ENCODE peak calls at places on chromosomes 7 and 10, in four cellular contexts. One of them, this sample, is unnamed.

GRCh38 chr7:55484241-55484640 is 88.1 kb downstream of the VOPP1 start:
- DNase-seq in HCT116: no peak
- DNase-seq in H1: no peak
- DNase-seq in K562: no peak
- DNase-seq in this sample: no peak

GRCh38 chr10:13820591-13821377 is 234.0 kb downstream of the PRPF18 start:
- DNase-seq in K562: no peak
- DNase-seq in H1: no peak
- DNase-seq in HCT116: no peak
- DNase-seq in this sample: no peak

GRCh38 chr7:48244902-48245301 is 73.6 kb downstream of the ABCA13 start:
- DNase-seq in HCT116: no peak
- DNase-seq in K562: no peak
- DNase-seq in H1: no peak
- DNase-seq in this sample: no peak

GRCh38 chr10:121910673-121911420 is 17.0 kb downstream of the ATE1 start:
- DNase-seq in H1: no peak
- DNase-seq in HCT116: no peak
- DNase-seq in K562: peak
- DNase-seq in this sample: no peak

GRCh38 chr10:105597297-105597696 is 956.2 kb downstream of the SORCS3 start:
- DNase-seq in HCT116: no peak
- DNase-seq in K562: no peak
- DNase-seq in H1: no peak
- DNase-seq in this sample: no peak

GRCh38 chr10:117131390-117132327 is 6.4 kb downstream of the VAX1 start:
- DNase-seq in H1: no peak
- DNase-seq in HCT116: no peak
- DNase-seq in K562: peak
- DNase-seq in this sample: no peak

GRCh38 chr10:87817291-87817872 is 644 bp downstream of the ATAD1 start:
- DNase-seq in K562: no peak
- DNase-seq in HCT116: no peak
- DNase-seq in H1: no peak
- DNase-seq in this sample: no peak

GRCh38 chr10:88702848-88703597 is 3.0 kb upstream of the LIPK start:
- DNase-seq in K562: peak
- DNase-seq in H1: peak
- DNase-seq in HCT116: peak
- DNase-seq in this sample: no peak

GRCh38 chr7:35280854-35281253 is 27.0 kb upstream of the TBX20 start:
- DNase-seq in HCT116: no peak
- DNase-seq in H1: no peak
- DNase-seq in K562: no peak
- DNase-seq in this sample: no peak

GRCh38 chr10:132845780-132846595 is 60.0 kb upstream of the NKX6-2 start:
- DNase-seq in H1: no peak
- DNase-seq in K562: no peak
- DNase-seq in HCT116: no peak
- DNase-seq in this sample: no peak

GRCh38 chr10:73892314-73893080 is 18.1 kb upstream of the CAMK2G start:
- DNase-seq in HCT116: no peak
- DNase-seq in K562: no peak
- DNase-seq in H1: no peak
- DNase-seq in this sample: no peak

GRCh38 chr7:98628418-98628817 is 11.3 kb downstream of the NPTX2 start:
- DNase-seq in K562: no peak
- DNase-seq in H1: no peak
- DNase-seq in HCT116: no peak
- DNase-seq in this sample: no peak

GRCh38 chr7:79118143-79118542 is 335.3 kb downstream of the MAGI2 start:
- DNase-seq in HCT116: no peak
- DNase-seq in K562: no peak
- DNase-seq in H1: no peak
- DNase-seq in this sample: no peak

GRCh38 chr7:101465576-101466196 is 103.0 kb downstream of the COL26A1 start:
- DNase-seq in H1: no peak
- DNase-seq in HCT116: no peak
- DNase-seq in K562: no peak
- DNase-seq in this sample: no peak

GRCh38 chr10:125218967-125219366 is 58.6 kb upstream of the CTBP2 start:
- DNase-seq in H1: no peak
- DNase-seq in K562: no peak
- DNase-seq in HCT116: no peak
- DNase-seq in this sample: no peak

GRCh38 chr7:159226303-159226702 is 81.6 kb upstream of the VIPR2 start:
- DNase-seq in H1: no peak
- DNase-seq in HCT116: no peak
- DNase-seq in K562: no peak
- DNase-seq in this sample: no peak

GRCh38 chr7:1301054-1301811 is 68.6 kb downstream of the UNCX start:
- DNase-seq in HCT116: no peak
- DNase-seq in H1: no peak
- DNase-seq in K562: no peak
- DNase-seq in this sample: no peak

GRCh38 chr7:7159063-7159645 is 23.2 kb upstream of the C1GALT1 start:
- DNase-seq in HCT116: no peak
- DNase-seq in H1: no peak
- DNase-seq in K562: no peak
- DNase-seq in this sample: no peak

DNA sequence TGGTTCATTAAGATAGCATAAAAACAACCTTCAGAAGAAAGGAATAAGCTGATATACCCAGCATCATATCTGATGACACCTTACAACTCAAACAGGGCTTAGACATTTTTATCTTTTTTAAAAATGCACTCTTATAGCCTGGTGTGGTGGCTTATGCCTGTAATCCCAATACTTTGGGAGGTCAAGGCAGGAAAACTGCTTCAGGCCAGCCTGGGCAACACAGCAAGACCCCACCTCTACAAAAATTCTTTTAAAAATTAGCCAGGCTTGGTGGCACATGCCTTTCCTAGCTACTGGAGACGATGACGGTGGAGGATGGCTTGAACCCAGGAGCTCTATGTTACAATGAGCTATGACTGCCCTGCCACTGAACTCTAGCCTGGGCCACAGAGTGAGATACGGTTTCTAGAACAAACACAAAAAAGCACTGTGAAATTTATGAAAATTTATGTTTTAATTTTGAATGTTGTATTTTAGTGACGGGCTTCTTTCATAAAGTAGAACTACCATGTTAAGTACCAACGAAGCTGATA is 12.3 kb upstream of the KMT2E start:
- DNase-seq in H1: no peak
- DNase-seq in HCT116: no peak
- DNase-seq in K562: no peak
- DNase-seq in this sample: no peak
- TF ChIP-seq JUND in H1: no peak
- TF ChIP-seq JUND in HCT116: no peak
- TF ChIP-seq JUND in K562: no peak
- TF ChIP-seq JUND in this sample: no peak

GRCh38 chr10:70130878-70131559 is 1.6 kb downstream of the AIFM2 start:
- DNase-seq in H1: no peak
- DNase-seq in HCT116: no peak
- DNase-seq in K562: no peak
- DNase-seq in this sample: no peak
- TF ChIP-seq JUND in H1: no peak
- TF ChIP-seq JUND in HCT116: no peak
- TF ChIP-seq JUND in K562: no peak
- TF ChIP-seq JUND in this sample: no peak

GRCh38 chr7:70693300-70693689 is 438.6 kb upstream of the GALNT17 start:
- DNase-seq in H1: no peak
- DNase-seq in HCT116: no peak
- DNase-seq in K562: no peak
- DNase-seq in this sample: no peak

GRCh38 chr7:70693690-70694356 is 438.1 kb upstream of the GALNT17 start:
- DNase-seq in K562: no peak
- DNase-seq in H1: no peak
- DNase-seq in HCT116: no peak
- DNase-seq in this sample: peak

GRCh38 chr7:70694909-70695803 is 436.8 kb upstream of the GALNT17 start:
- DNase-seq in K562: no peak
- DNase-seq in HCT116: no peak
- DNase-seq in H1: no peak
- DNase-seq in this sample: peak

GRCh38 chr7:70695804-70696104 is 436.2 kb upstream of the GALNT17 start:
- DNase-seq in H1: no peak
- DNase-seq in HCT116: no peak
- DNase-seq in K562: no peak
- DNase-seq in this sample: peak

GRCh38 chr7:70694357-70694908 is 437.5 kb upstream of the GALNT17 start:
- DNase-seq in K562: no peak
- DNase-seq in H1: no peak
- DNase-seq in HCT116: no peak
- DNase-seq in this sample: peak
- TF ChIP-seq JUND in K562: no peak
- TF ChIP-seq JUND in H1: no peak
- TF ChIP-seq JUND in HCT116: no peak
- TF ChIP-seq JUND in this sample: no peak

GRCh38 chr10:97056003-97056630 is 129.6 kb downstream of the SLIT1 start:
- DNase-seq in H1: no peak
- DNase-seq in K562: no peak
- DNase-seq in HCT116: no peak
- DNase-seq in this sample: no peak

GRCh38 chr10:97050205-97050745 is 135.5 kb downstream of the SLIT1 start:
- DNase-seq in H1: no peak
- DNase-seq in K562: no peak
- DNase-seq in HCT116: no peak
- DNase-seq in this sample: no peak

GRCh38 chr10:97049670-97050069 is 136.1 kb downstream of the SLIT1 start:
- DNase-seq in H1: no peak
- DNase-seq in HCT116: no peak
- DNase-seq in K562: no peak
- DNase-seq in this sample: no peak

GRCh38 chr10:97050959-97051496 is 134.7 kb downstream of the SLIT1 start:
- DNase-seq in HCT116: no peak
- DNase-seq in K562: no peak
- DNase-seq in H1: no peak
- DNase-seq in this sample: no peak

GRCh38 chr10:97053285-97053684 is 132.5 kb downstream of the SLIT1 start:
- DNase-seq in HCT116: no peak
- DNase-seq in H1: no peak
- DNase-seq in K562: no peak
- DNase-seq in this sample: no peak
- TF ChIP-seq JUND in HCT116: no peak
- TF ChIP-seq JUND in H1: no peak
- TF ChIP-seq JUND in K562: no peak
- TF ChIP-seq JUND in this sample: no peak

DNA sequence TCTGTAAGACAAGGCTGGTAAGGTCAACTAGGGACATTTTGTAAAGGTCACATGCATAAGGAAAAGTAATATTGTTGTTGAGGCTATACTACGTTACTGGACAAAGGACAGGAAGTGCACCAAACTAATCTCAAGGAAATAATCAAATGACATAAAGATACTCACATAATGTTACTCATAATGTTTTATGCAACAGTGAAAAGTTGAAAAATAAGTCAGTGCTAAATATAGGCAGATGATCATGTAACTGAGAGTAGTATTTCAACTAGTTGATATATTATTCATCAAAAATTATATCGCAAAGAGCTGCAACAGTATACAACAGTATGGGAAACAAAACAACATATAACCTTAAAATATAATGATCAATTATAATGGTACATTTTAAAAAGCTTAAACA is 215.7 kb downstream of the PTN start:
- DNase-seq in HCT116: no peak
- DNase-seq in H1: no peak
- DNase-seq in K562: no peak
- DNase-seq in this sample: no peak
- TF ChIP-seq JUND in HCT116: no peak
- TF ChIP-seq JUND in H1: no peak
- TF ChIP-seq JUND in K562: no peak
- TF ChIP-seq JUND in this sample: no peak

DNA sequence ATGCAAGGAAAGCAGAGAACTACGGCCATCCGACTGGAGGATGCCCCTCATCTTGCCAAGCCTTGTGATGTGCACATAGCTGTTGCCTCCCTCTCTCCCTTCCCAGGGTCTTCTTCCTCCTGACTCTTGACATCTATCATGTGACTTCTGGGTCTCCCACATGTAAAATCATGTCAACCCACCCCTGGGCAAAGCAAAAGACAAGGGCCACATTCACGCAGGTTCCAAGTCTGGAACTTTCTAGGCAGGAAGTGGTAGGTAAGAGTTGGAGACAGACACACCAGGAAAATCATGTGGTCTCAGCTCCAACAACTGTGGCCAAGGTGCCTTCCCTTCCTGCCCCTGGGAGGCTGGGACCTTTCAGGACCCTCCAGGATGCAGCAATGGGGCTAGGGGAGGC is 187.3 kb downstream of the CXCL12 start:
- DNase-seq in H1: no peak
- DNase-seq in K562: no peak
- DNase-seq in HCT116: no peak
- DNase-seq in this sample: no peak
- TF ChIP-seq JUND in H1: no peak
- TF ChIP-seq JUND in K562: no peak
- TF ChIP-seq JUND in HCT116: no peak
- TF ChIP-seq JUND in this sample: no peak

This sample was measured in T47D.